ENCODE peak calls at places on chromosomes 5 and 9, in four cellular contexts. H is left ventricle myocardium superior, G is NAMALWA, X is fibroblast of the conjunctiva. P is an unnamed sample.

GRCh38 chr9:36486933-36487481 is 85.7 kb upstream of the MELK start:
- DNase-seq in H (peak; percentile 77), G (peak; percentile 87), X (no peak), P (no peak)

GRCh38 chr9:130658893-130659698 is 5.3 kb upstream of the PRDM12 start:
- DNase-seq in H (no peak), G (no peak), X (no peak), P (no peak)

GRCh38 chr5:157836121-157836753 is 22.7 kb downstream of the CLINT1 start:
- DNase-seq in H (no peak), G (no peak), X (no peak), P (no peak)

GRCh38 chr5:109998717-109999116 is 309.0 kb downstream of the MAN2A1 start:
- DNase-seq in H (no peak), G (no peak), X (no peak), P (no peak)

GRCh38 chr5:124446125-124446524 is 300.3 kb downstream of the ZNF608 start:
- DNase-seq in H (no peak), G (no peak), X (no peak), P (peak; percentile 31)

GRCh38 chr9:135979472-135980166 is 18.4 kb upstream of the UBAC1 start:
- DNase-seq in H (no peak), G (no peak), X (no peak), P (no peak)

GRCh38 chr5:95623706-95624105 is 3.8 kb downstream of the GPR150 start:
- DNase-seq in H (no peak), G (no peak), X (no peak), P (no peak)

GRCh38 chr5:10699281-10699874 is 61.7 kb downstream of the DAP start:
- DNase-seq in H (no peak), G (peak; percentile 57), X (no peak), P (no peak)

GRCh38 chr5:44885903-44886302 is 77.2 kb downstream of the MRPS30 start:
- DNase-seq in H (no peak), G (no peak), X (no peak), P (no peak)

GRCh38 chr9:136142416-136142800 is 23.7 kb upstream of the TMEM250 start:
- DNase-seq in H (no peak), G (no peak), X (no peak), P (no peak)

GRCh38 chr5:173197375-173197891 is 37.6 kb downstream of the NKX2-5 start:
- DNase-seq in H (peak; percentile 34), G (no peak), X (no peak), P (no peak)